ENCODE peak calls at places on chromosome 9, in ten cellular contexts. L, C, F, H, P, Y, T, W, B and V are unnamed samples.

GRCh38 chr9:126170286-126170823 is 156.3 kb upstream of the MVB12B start:
- DNase-seq in L (no peak), C (no peak), F (no peak), H (no peak), P (no peak), Y (no peak), T (no peak), W (no peak), B (no peak), V (no peak)

GRCh38 chr9:84276741-84277140 is 63.8 kb downstream of the SLC28A3 start:
- DNase-seq in L (no peak), C (no peak), F (no peak), H (no peak), P (no peak), Y (no peak), T (no peak), W (no peak), B (no peak), V (no peak)

GRCh38 chr9:90929616-90930015 is 128.0 kb downstream of the SYK start:
- DNase-seq in L (no peak), C (no peak), F (no peak), H (no peak), P (no peak), Y (no peak), T (no peak), W (no peak), B (no peak), V (no peak)

GRCh38 chr9:98087420-98088354 is 31.2 kb downstream of the NANS start:
- DNase-seq in L (no peak), C (peak; percentile 92), F (peak; percentile 43), H (no peak), P (peak; percentile 19), Y (peak; percentile 24), T (peak; percentile 32), W (no peak), B (no peak), V (no peak)

GRCh38 chr9:136695955-136696354 is 8.7 kb upstream of the AGPAT2 start:
- DNase-seq in L (no peak), C (no peak), F (no peak), H (peak; percentile 41), P (no peak), Y (peak; percentile 67), T (peak; percentile 67), W (no peak), B (no peak), V (no peak)

GRCh38 chr9:90578116-90578815 is 64.4 kb downstream of the DIRAS2 start:
- DNase-seq in L (no peak), C (no peak), F (no peak), H (peak; percentile 72), P (no peak), Y (no peak), T (no peak), W (no peak), B (no peak), V (no peak)

GRCh38 chr9:130332384-130332926 is 66.9 kb downstream of the HMCN2 start:
- DNase-seq in L (no peak), C (no peak), F (no peak), H (no peak), P (no peak), Y (no peak), T (no peak), W (no peak), B (no peak), V (no peak)

GRCh38 chr9:90423661-90424193 is 218.9 kb downstream of the DIRAS2 start:
- DNase-seq in L (peak; percentile 51), C (no peak), F (no peak), H (no peak), P (no peak), Y (no peak), T (no peak), W (no peak), B (no peak), V (no peak)

GRCh38 chr9:105697871-105698270 is 3.5 kb downstream of the TMEM38B start:
- DNase-seq in L (no peak), C (peak; percentile 45), F (no peak), H (peak; percentile 67), P (no peak), Y (no peak), T (no peak), W (no peak), B (no peak), V (no peak)

GRCh38 chr9:136023401-136024225 is 62.4 kb upstream of the UBAC1 start:
- DNase-seq in L (no peak), C (no peak), F (no peak), H (no peak), P (no peak), Y (peak; percentile 56), T (no peak), W (no peak), B (no peak), V (no peak)

GRCh38 chr9:115672477-115673316 is 480.9 kb upstream of the PAPPA start:
- DNase-seq in L (peak; percentile 84), C (peak; percentile 90), F (no peak), H (no peak), P (no peak), Y (no peak), T (no peak), W (no peak), B (no peak), V (no peak)

GRCh38 chr9:357560-357959 is 142.9 kb downstream of the DOCK8 start:
- DNase-seq in L (no peak), C (no peak), F (no peak), H (no peak), P (no peak), Y (no peak), T (no peak), W (no peak), B (no peak), V (no peak)

GRCh38 chr9:27861887-27862286 is 288.6 kb upstream of the C9orf72 start:
- DNase-seq in L (no peak), C (peak; percentile 45), F (no peak), H (no peak), P (no peak), Y (no peak), T (no peak), W (no peak), B (no peak), V (no peak)

GRCh38 chr9:127165096-127165495 is 42.7 kb upstream of the ANGPTL2 start:
- DNase-seq in L (no peak), C (no peak), F (no peak), H (no peak), P (no peak), Y (no peak), T (no peak), W (no peak), B (no peak), V (peak; percentile 3)

GRCh38 chr9:127941062-127941925 is 3.6 kb upstream of the DPM2 start:
- DNase-seq in L (no peak), C (no peak), F (no peak), H (no peak), P (no peak), Y (no peak), T (no peak), W (no peak), B (no peak), V (no peak)

GRCh38 chr9:135588371-135588770 is 26.8 kb downstream of the PAEP start:
- DNase-seq in L (no peak), C (no peak), F (no peak), H (no peak), P (no peak), Y (no peak), T (no peak), W (no peak), B (no peak), V (no peak)

GRCh38 chr9:107447834-107448233 is 41.7 kb downstream of the KLF4 start:
- DNase-seq in L (no peak), C (peak; percentile 72), F (no peak), H (peak; percentile 37), P (no peak), Y (no peak), T (peak; percentile 99), W (no peak), B (no peak), V (no peak)

GRCh38 chr9:130498918-130499698 is 54.3 kb downstream of the ASS1 start:
- DNase-seq in L (no peak), C (no peak), F (no peak), H (no peak), P (no peak), Y (no peak), T (no peak), W (no peak), B (no peak), V (no peak)

GRCh38 chr9:112327718-112328450 is 5.5 kb downstream of the PTBP3 start:
- DNase-seq in L (no peak), C (peak; percentile 64), F (no peak), H (no peak), P (no peak), Y (no peak), T (no peak), W (no peak), B (no peak), V (no peak)

GRCh38 chr9:20340161-20340861 is 282.0 kb downstream of the MLLT3 start:
- DNase-seq in L (no peak), C (no peak), F (no peak), H (no peak), P (no peak), Y (no peak), T (no peak), W (no peak), B (no peak), V (no peak)

GRCh38 chr9:14752271-14752670 is 29.7 kb upstream of the CER1 start:
- DNase-seq in L (no peak), C (no peak), F (no peak), H (no peak), P (no peak), Y (no peak), T (no peak), W (no peak), B (no peak), V (no peak)